ENCODE peak calls at places on chromosomes 11 and 22, in seven cellular contexts. F is OCI-LY7, B is PC-3, T is gastrocnemius medialis, M is tibial nerve, V is fibroblast of lung, A is transverse colon. Y is an unnamed sample.

GRCh38 chr11:3747704-3748103 is 49.6 kb downstream of the NUP98 start:
- DNase-seq in F (no peak), B (peak), T (no peak), M (no peak), V (peak), A (no peak), Y (peak)

GRCh38 chr11:43830928-43831440 is 49.6 kb upstream of the ALKBH3 start:
- DNase-seq in F (no peak), B (peak), T (peak), M (no peak), V (peak), A (peak), Y (peak)

GRCh38 chr11:113384551-113384950 is 3.0 kb upstream of the ANKK1 start:
- DNase-seq in F (no peak), B (peak), T (no peak), M (no peak), V (peak), A (no peak), Y (peak)

GRCh38 chr22:48268771-48269552 is 1506.5 kb downstream of the TBC1D22A start:
- DNase-seq in F (no peak), B (no peak), T (no peak), M (no peak), V (no peak), A (no peak), Y (no peak)

GRCh38 chr11:118715837-118716260 is 36.4 kb upstream of the TREH start:
- DNase-seq in F (peak), B (no peak), T (no peak), M (no peak), V (peak), A (no peak), Y (no peak)

GRCh38 chr11:2702771-2703486 is 3.1 kb upstream of the KCNQ1OT1 start:
- DNase-seq in F (no peak), B (no peak), T (no peak), M (no peak), V (no peak), A (no peak), Y (no peak)

GRCh38 chr22:35446365-35446764 is 46.4 kb downstream of the MCM5 start:
- DNase-seq in F (no peak), B (peak), T (no peak), M (no peak), V (peak), A (peak), Y (peak)

GRCh38 chr22:49973018-49973965 is 12.7 kb downstream of the PIM3 start:
- DNase-seq in F (no peak), B (no peak), T (no peak), M (no peak), V (peak), A (no peak), Y (no peak)

GRCh38 chr11:122874991-122875390 is 7.6 kb upstream of the JHY start:
- DNase-seq in F (no peak), B (no peak), T (no peak), M (no peak), V (no peak), A (no peak), Y (no peak)

GRCh38 chr11:115578275-115578674 is 74.1 kb upstream of the CADM1 start:
- DNase-seq in F (no peak), B (no peak), T (no peak), M (no peak), V (no peak), A (no peak), Y (no peak)

GRCh38 chr11:117437041-117437790 is 109.6 kb downstream of the CEP164 start:
- DNase-seq in F (no peak), B (no peak), T (no peak), M (no peak), V (no peak), A (no peak), Y (no peak)

GRCh38 chr11:87033561-87033960 is 4.2 kb upstream of the TMEM135 start:
- DNase-seq in F (no peak), B (no peak), T (no peak), M (no peak), V (no peak), A (no peak), Y (no peak)

GRCh38 chr11:78332174-78332866 is 85.3 kb downstream of the GAB2 start:
- DNase-seq in F (no peak), B (no peak), T (no peak), M (no peak), V (peak), A (no peak), Y (no peak)

GRCh38 chr11:38693306-38693705 is 2095.3 kb upstream of the RAG2 start:
- DNase-seq in F (no peak), B (no peak), T (no peak), M (no peak), V (no peak), A (no peak), Y (no peak)

GRCh38 chr22:43890901-43891331 is 897 bp downstream of the PNPLA5 start:
- DNase-seq in F (no peak), B (no peak), T (no peak), M (no peak), V (peak), A (no peak), Y (no peak)

GRCh38 chr22:43892183-43892894 is 526 bp upstream of the PNPLA5 start:
- DNase-seq in F (no peak), B (no peak), T (no peak), M (no peak), V (no peak), A (no peak), Y (no peak)

GRCh38 chr22:43893266-43893665 is 1.5 kb upstream of the PNPLA5 start:
- DNase-seq in F (no peak), B (no peak), T (no peak), M (no peak), V (no peak), A (no peak), Y (no peak)

GRCh38 chr22:43889366-43890253 is 2.2 kb downstream of the PNPLA5 start:
- DNase-seq in F (no peak), B (peak), T (no peak), M (no peak), V (peak), A (no peak), Y (no peak)

DNA sequence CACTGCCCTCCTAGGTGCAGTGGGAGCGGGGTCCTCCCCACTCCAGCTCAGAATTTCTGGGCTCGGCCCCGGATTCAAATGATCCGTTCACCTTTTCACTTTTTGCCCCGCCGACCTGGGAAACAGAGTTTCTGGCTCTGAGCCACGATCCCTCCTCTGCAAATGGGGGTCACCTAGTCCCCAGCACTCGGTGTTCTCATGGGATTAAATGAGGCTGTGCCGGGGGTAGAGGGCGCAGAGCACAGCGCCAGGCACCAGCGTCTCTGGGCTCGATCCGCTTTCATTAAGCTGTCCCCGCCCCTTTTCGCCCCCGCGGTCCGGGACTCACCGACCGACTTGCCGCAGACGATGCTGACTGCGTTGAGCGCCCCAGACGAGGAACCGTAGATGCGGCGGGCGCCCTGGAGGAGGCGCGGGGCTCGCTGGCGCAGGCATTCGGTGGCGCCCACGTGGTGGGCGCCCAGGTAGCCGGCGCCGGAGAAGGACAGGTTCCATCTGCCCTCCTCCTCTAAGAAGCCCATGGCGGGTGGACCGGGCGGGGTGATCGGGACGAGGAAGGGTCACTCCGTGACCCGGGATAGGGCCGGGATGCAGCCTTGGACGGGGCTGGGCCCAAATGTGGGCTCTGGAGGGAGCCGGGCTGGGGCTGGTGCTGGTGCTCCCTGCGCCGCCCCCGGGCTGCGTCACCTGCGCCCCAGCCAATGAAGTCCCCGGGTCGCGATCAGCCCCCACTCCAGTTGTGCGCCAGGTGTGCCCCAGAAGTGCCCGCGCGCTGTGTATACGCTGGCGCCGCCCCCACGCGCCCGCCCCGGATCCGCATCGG is at the start of gene PNPLA5:
- DNase-seq in F (no peak), B (no peak), T (no peak), M (no peak), V (peak), A (no peak), Y (no peak)
- TF ChIP-seq CTCF in F (no peak), B (no peak), T (no peak), M (no peak), V (no peak), A (no peak), Y (no peak)

GRCh38 chr11:96306933-96307747 is 35.9 kb downstream of the MAML2 start:
- DNase-seq in F (no peak), B (peak), T (peak), M (peak), V (peak), A (peak), Y (peak)
- H3K27ac ChIP-seq in F (no peak), B (peak), T (peak), M (peak), V (peak), A (peak), Y (peak)

GRCh38 chr11:16880184-16880583 is 134.0 kb downstream of the PLEKHA7 start:
- DNase-seq in F (no peak), B (no peak), T (no peak), M (no peak), V (no peak), A (no peak), Y (no peak)

GRCh38 chr11:16881766-16882165 is 132.4 kb downstream of the PLEKHA7 start:
- DNase-seq in F (no peak), B (no peak), T (no peak), M (no peak), V (no peak), A (no peak), Y (no peak)

GRCh38 chr11:16883179-16883578 is 131.0 kb downstream of the PLEKHA7 start:
- DNase-seq in F (no peak), B (peak), T (peak), M (no peak), V (no peak), A (peak), Y (peak)

GRCh38 chr11:16879690-16880089 is 134.5 kb downstream of the PLEKHA7 start:
- DNase-seq in F (no peak), B (no peak), T (no peak), M (no peak), V (no peak), A (no peak), Y (no peak)

DNA sequence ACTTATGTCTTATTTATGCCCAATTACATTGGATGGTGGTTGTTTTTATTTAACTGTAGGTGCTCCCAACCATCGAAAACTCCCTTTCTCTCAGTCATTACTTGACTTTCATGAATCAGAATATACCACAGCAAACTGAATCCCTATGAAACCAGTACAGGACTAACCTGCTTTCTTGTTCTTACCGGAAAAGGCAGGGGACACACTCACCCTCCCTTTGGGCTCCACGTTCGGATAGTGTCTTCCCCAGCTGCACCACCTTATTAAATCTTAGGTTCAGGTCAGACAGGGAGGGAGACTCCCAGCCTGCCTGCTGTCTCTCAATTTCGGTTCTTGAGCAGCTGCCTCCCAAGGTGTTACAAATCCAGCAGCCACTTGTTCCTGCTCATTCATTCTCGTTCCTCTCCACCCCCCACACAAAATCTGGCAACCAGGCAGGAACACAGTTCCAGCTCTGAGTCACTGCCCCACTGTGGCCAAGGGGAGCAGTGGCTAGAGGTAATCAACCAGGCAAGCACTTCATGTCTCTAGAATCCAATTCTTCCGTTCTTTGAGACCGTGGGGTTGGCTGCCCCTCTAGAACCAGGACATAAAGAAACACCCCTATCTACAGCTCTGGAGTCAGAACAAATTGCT is 133.0 kb downstream of the PLEKHA7 start:
- DNase-seq in F (no peak), B (peak), T (peak), M (no peak), V (peak), A (no peak), Y (peak)
- TF ChIP-seq CTCF in F (no peak), B (peak), T (peak), M (peak), V (peak), A (no peak), Y (peak)

GRCh38 chr11:11970556-11970955 is 37.9 kb downstream of the DKK3 start:
- DNase-seq in F (no peak), B (no peak), T (no peak), M (no peak), V (no peak), A (no peak), Y (no peak)

GRCh38 chr11:11973866-11974265 is 34.6 kb downstream of the DKK3 start:
- DNase-seq in F (no peak), B (no peak), T (no peak), M (no peak), V (peak), A (no peak), Y (no peak)

GRCh38 chr11:11973361-11973800 is 35.0 kb downstream of the DKK3 start:
- DNase-seq in F (no peak), B (no peak), T (peak), M (peak), V (peak), A (peak), Y (no peak)

GRCh38 chr11:11972942-11973341 is 35.5 kb downstream of the DKK3 start:
- DNase-seq in F (no peak), B (no peak), T (no peak), M (no peak), V (no peak), A (no peak), Y (no peak)

GRCh38 chr11:11972148-11972547 is 36.3 kb downstream of the DKK3 start:
- DNase-seq in F (no peak), B (no peak), T (no peak), M (no peak), V (no peak), A (no peak), Y (no peak)
- H3K27ac ChIP-seq in F (no peak), B (no peak), T (no peak), M (peak), V (no peak), A (no peak), Y (peak)

GRCh38 chr11:131689049-131689925 is 318.9 kb downstream of the NTM start:
- DNase-seq in F (no peak), B (no peak), T (no peak), M (no peak), V (no peak), A (no peak), Y (no peak)

GRCh38 chr11:131686836-131687235 is 316.4 kb downstream of the NTM start:
- DNase-seq in F (no peak), B (no peak), T (no peak), M (no peak), V (no peak), A (no peak), Y (no peak)

GRCh38 chr11:131690362-131690761 is 319.9 kb downstream of the NTM start:
- DNase-seq in F (no peak), B (no peak), T (no peak), M (no peak), V (no peak), A (no peak), Y (no peak)

GRCh38 chr11:131687291-131688055 is 317.1 kb downstream of the NTM start:
- DNase-seq in F (no peak), B (no peak), T (no peak), M (no peak), V (no peak), A (no peak), Y (no peak)

GRCh38 chr11:131688056-131688693 is 317.8 kb downstream of the NTM start:
- DNase-seq in F (peak), B (peak), T (no peak), M (peak), V (peak), A (peak), Y (peak)
- TF ChIP-seq CTCF in F (peak), B (peak), T (peak), M (peak), V (peak), A (peak), Y (peak)

DNA sequence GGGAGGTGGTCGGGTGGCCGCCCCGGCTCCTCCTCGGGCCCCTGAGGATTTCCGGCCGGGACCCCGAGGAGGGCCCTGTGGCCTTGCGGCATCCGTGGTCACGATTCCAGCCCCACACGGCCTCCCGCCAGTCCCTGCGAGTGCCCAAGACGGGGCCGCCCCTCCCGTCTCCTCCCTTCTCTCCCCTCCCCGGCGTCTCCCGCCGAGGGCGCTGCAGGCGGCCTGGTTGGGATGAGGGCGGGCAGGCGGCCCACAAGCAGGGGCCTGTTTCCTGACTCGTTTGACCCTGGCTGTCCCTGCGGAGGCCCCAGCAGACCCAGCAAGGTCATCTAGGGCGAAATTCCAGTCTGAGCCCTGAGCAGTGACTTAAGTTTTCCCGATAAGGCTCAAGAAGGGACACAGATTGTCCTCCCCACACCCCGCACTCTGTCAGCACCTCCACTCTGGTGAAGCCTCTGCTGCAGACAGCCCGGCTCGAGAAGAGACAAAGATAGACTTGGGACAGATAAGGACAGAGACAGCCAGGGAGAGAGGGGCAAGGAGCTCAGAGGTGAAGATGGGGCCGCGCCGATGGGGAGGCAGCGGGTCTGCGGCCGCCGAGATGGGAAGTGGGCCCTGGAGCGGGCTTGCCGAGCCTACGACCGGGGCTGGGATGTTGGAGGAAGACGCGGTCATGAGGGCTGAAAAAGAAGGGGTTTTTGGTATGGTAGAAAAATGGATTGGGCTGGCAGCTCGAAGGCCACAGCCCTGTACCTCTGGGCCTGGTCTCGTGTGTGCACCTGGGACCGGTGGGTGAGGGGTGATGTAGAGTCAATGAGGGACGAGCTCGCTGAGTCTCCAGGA is 95.0 kb downstream of the SWAP70 start:
- DNase-seq in F (peak), B (peak), T (peak), M (peak), V (peak), A (peak), Y (peak)
- H3K27ac ChIP-seq in F (peak), B (peak), T (peak), M (peak), V (peak), A (peak), Y (peak)

DNA sequence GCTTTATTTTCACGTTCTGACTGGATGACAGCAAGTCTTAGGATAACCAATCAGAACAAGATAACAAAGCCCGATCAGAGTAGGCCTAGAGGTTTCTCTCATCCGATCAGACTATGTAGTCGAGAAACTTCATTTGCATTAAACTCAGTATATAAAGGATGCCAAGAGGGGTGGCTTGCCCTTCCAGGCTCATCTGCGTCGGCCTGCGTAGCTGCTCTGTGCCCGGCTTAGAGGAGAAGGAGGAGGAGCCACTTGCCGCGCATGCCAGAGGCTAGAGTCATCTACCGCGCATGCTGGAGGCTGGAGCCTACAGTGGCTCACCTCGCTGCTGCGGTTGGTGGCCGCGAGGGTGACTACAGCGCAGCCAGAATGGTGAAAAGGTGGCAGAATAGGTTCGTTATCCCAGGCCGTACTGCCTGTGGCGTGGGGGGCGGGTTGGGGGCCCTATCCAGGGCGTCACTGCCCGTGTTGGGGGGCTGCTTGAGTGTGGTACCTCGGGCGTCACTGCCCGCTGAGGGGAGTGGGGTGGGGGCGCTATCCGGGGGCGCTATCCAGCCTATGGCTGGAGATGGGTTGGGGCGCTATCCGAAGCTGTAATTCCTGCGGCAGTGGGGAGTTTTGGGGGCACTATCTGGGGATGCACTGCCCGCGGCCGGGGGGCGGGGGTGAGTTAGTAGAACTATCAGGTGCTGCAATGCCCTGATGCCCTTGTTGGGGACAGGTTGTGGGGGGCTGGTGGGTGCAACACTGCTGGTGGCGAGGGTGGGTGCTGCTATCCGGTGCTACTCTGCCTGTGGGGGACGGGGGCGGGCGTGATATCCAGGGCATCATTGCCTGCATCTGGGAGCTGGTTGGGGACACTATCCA is at the start of gene RFPL2:
- DNase-seq in F (no peak), B (no peak), T (no peak), M (no peak), V (peak), A (peak), Y (peak)
- TF ChIP-seq CTCF in F (no peak), B (no peak), T (no peak), M (no peak), V (no peak), A (no peak), Y (no peak)

GRCh38 chr11:19382131-19382611 is 141.4 kb upstream of the E2F8 start:
- DNase-seq in F (no peak), B (no peak), T (no peak), M (no peak), V (no peak), A (no peak), Y (no peak)
- H3K27ac ChIP-seq in F (no peak), B (no peak), T (no peak), M (no peak), V (no peak), A (no peak), Y (no peak)

DNA sequence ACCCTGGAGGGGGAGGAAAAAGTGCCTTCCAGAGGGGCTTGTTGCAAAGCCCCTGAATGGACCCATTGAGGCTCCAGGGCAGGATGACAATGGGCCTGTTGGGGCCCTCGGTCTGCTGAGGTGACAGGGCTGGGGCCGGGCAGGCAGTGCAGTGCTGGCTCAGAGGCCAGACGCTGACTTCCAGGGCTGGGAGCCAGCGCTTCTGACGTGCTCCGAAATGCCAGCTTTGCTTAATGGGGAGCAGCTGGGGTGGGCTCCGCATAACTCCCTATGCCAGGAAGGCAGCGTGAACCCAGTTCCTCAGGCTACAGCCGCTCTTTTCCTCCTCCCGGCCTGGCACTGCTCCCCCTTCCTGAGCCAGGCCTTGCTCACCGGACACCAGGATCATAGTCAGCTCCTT is 17.7 kb downstream of the NAV2 start:
- DNase-seq in F (no peak), B (no peak), T (no peak), M (no peak), V (no peak), A (peak), Y (no peak)
- TF ChIP-seq CTCF in F (no peak), B (no peak), T (no peak), M (no peak), V (no peak), A (no peak), Y (no peak)

Y was measured in RWPE1.